ENCODE peak calls at places on chromosomes 7 and 10, in eight cellular contexts. H is CD14-positive monocyte; G is mucosa of descending colon; T is OCI-LY7; Q is CD4-positive, alpha-beta T cell; F is cardiac fibroblast; X is foreskin fibroblast; U is tibial artery. E is an unnamed sample.

GRCh38 chr10:131641231-131641630 is 259.6 kb upstream of the PPP2R2D start:
- DNase-seq in Q (no peak), T (peak), F (no peak), U (no peak), G (no peak), X (no peak), H (no peak), E (no peak)

GRCh38 chr7:98879198-98879988 is 1.1 kb downstream of the TRRAP start:
- DNase-seq in G (no peak), U (no peak), F (peak), T (peak), X (peak), H (no peak), Q (peak), E (peak)

GRCh38 chr10:79241990-79242619 is 105.2 kb upstream of the PPIF start:
- DNase-seq in G (peak), U (peak), F (peak), T (peak), X (peak), Q (peak), H (peak), E (no peak)

GRCh38 chr10:68144709-68145108 is 35.4 kb downstream of the MYPN start:
- DNase-seq in G (no peak), F (no peak), Q (no peak), U (no peak), X (no peak), H (no peak), T (no peak), E (no peak)

GRCh38 chr10:48317321-48317990 is 11.0 kb downstream of the MAPK8 start:
- DNase-seq in G (no peak), F (no peak), H (no peak), X (no peak), U (no peak), Q (no peak), T (no peak), E (no peak)

GRCh38 chr10:3222068-3222467 is 49.5 kb upstream of the PITRM1 start:
- DNase-seq in G (no peak), T (no peak), F (peak), Q (no peak), H (no peak), X (no peak), U (no peak), E (no peak)

GRCh38 chr7:45402480-45403218 is 171.5 kb upstream of the ADCY1 start:
- DNase-seq in Q (no peak), T (no peak), X (peak), G (no peak), F (peak), U (no peak), H (no peak), E (no peak)

GRCh38 chr10:95832216-95833037 is 75.3 kb upstream of the CC2D2B start:
- DNase-seq in F (no peak), Q (peak), U (no peak), X (no peak), H (no peak), G (no peak), T (peak), E (no peak)

GRCh38 chr10:73076361-73077183 is 20.1 kb downstream of the P4HA1 start:
- DNase-seq in T (peak), U (peak), X (peak), H (no peak), Q (no peak), G (no peak), F (peak), E (no peak)

GRCh38 chr10:74898201-74898976 is 72.0 kb downstream of the KAT6B start:
- DNase-seq in H (no peak), G (no peak), T (peak), F (peak), U (no peak), X (no peak), Q (no peak), E (no peak)

GRCh38 chr10:70494966-70495365 is 16.4 kb downstream of the PALD1 start:
- DNase-seq in Q (no peak), U (peak), T (no peak), F (no peak), G (peak), H (no peak), X (peak), E (no peak)

GRCh38 chr10:4334076-4334475 is 491.9 kb upstream of the AKR1E2 start:
- DNase-seq in U (no peak), X (no peak), F (no peak), G (no peak), H (no peak), T (peak), Q (no peak), E (no peak)

GRCh38 chr7:113113912-113114311 is 4.4 kb downstream of the SMIM30 start:
- DNase-seq in T (peak), G (no peak), Q (no peak), H (no peak), F (peak), U (no peak), X (peak), E (no peak)

DNA sequence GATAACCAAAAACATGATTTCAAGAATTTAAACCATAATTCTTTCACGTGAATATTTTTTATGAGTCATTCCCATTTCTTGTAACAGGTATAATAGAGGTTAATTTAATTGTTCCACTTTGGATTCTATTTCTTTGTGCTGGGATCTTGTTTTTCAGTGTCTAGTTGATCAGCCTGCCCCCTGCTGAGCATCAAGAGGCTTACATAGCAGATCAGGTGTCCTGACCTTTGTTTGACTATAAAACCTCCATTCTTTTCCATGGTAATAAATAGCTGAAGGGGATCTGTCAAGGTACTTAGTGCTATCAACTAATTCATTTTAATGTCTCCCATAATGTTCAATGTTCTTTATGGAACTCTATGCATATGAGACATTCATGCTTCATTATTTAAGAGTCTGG is 4.9 kb downstream of the COL17A1 start:
- DNase-seq in U (no peak), T (peak), H (no peak), G (no peak), Q (no peak), F (peak), X (peak), E (no peak)
- TF ChIP-seq CTCF in U (no peak), T (peak), H (peak), G (peak), Q (peak), F (peak), X (peak), E (peak)

GRCh38 chr10:103602028-103602851 is 108.7 kb downstream of the NEURL1 start:
- DNase-seq in X (no peak), T (no peak), Q (no peak), U (no peak), F (no peak), H (no peak), G (no peak), E (no peak)

GRCh38 chr10:103609231-103610082 is 116.0 kb downstream of the NEURL1 start:
- DNase-seq in T (no peak), H (no peak), X (no peak), Q (no peak), U (no peak), F (no peak), G (no peak), E (no peak)

GRCh38 chr10:103603382-103603781 is 109.9 kb downstream of the NEURL1 start:
- DNase-seq in Q (no peak), T (no peak), G (no peak), H (no peak), U (no peak), F (no peak), X (no peak), E (no peak)

GRCh38 chr10:103602852-103603155 is 109.3 kb downstream of the NEURL1 start:
- DNase-seq in G (no peak), X (no peak), Q (no peak), H (no peak), T (no peak), U (no peak), F (no peak), E (no peak)

GRCh38 chr10:103605359-103606156 is 112.1 kb downstream of the NEURL1 start:
- DNase-seq in Q (peak), T (peak), X (peak), G (no peak), F (peak), H (no peak), U (peak), E (no peak)
- TF ChIP-seq CTCF in Q (peak), T (peak), X (peak), G (peak), F (peak), H (peak), U (peak), E (peak)

GRCh38 chr10:94076325-94076841 is 82.7 kb downstream of the PLCE1 start:
- DNase-seq in U (no peak), G (no peak), F (peak), T (no peak), X (peak), H (no peak), Q (no peak), E (no peak)
- TF ChIP-seq CTCF in U (peak), G (peak), F (peak), T (no peak), X (peak), H (no peak), Q (no peak), E (peak)

DNA sequence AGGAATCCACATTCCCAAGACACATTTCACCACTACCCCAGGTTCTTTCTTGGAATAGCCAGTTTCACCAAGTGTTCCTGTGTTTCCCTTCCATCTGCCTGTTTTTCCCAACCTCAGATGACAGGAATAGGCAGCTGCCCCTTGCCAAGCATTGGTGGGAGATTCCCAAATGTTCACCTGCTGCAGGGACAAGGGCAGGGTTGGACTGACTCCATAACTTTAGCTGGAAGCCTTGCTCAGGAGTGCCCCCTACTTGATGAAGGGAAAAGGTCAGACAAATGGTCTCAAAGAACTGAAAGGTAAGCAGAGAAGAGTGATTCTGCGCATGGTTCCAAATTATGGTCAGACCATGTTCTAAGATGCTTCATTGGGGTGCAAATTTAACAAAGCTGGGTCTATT is 45.1 kb upstream of the LYZL1 start:
- DNase-seq in T (no peak), Q (no peak), H (no peak), U (no peak), G (no peak), F (peak), X (peak), E (no peak)
- TF ChIP-seq CTCF in T (peak), Q (no peak), H (no peak), U (peak), G (no peak), F (peak), X (peak), E (peak)

GRCh38 chr7:107564553-107565298 is 955 bp downstream of the DUS4L start:
- DNase-seq in G (no peak), Q (no peak), H (no peak), T (peak), U (no peak), X (peak), F (peak), E (peak)
- TF ChIP-seq CTCF in G (no peak), Q (no peak), H (no peak), T (no peak), U (no peak), X (no peak), F (no peak), E (peak)

E was measured in foreskin keratinocyte.